ENCODE peak calls at places on chromosomes 13 and 19, in six cellular contexts. V is activated T-helper 2 cell treated with anti-CD3 and anti-CD28 coated beads, Interferon-gamma antibody, Interleukin-2, Interleukin-4, amounts not matched to agents 10 μg/mL and 5 μg/mL and 100 μg/mL, durations not matched to agents 14 hours and 24 hours and 36 hours; P is head of caudate nucleus; A is smooth muscle cell of the brain vasculature; S is bronchial epithelial cell; E is globus pallidus. U is an unnamed sample.

GRCh38 chr19:1851581-1852293 is 3.5 kb upstream of the REXO1 start:
- DNase-seq in S (no peak), E (no peak), A (no peak), P (peak), V (no peak), U (peak)

GRCh38 chr19:53947624-53948023 is 15.1 kb upstream of the CACNG8 start:
- DNase-seq in P (no peak), E (no peak), A (no peak), V (no peak), S (no peak), U (no peak)

GRCh38 chr13:110350509-110350908 is 43.4 kb downstream of the COL4A2 start:
- DNase-seq in P (no peak), S (no peak), A (no peak), V (no peak), E (no peak), U (no peak)

GRCh38 chr19:12991296-12991695 is 4.0 kb upstream of the NFIX start:
- DNase-seq in V (no peak), A (no peak), E (no peak), S (no peak), P (no peak), U (no peak)

GRCh38 chr13:91579320-91579719 is 180.9 kb downstream of the GPC5 start:
- DNase-seq in V (no peak), A (no peak), P (no peak), E (no peak), S (no peak), U (no peak)

GRCh38 chr19:56622374-56622773 is 20.6 kb upstream of the SMIM17 start:
- DNase-seq in V (no peak), A (no peak), P (no peak), S (no peak), E (no peak), U (no peak)

GRCh38 chr19:31555634-31556215 is 206.5 kb upstream of the TSHZ3 start:
- DNase-seq in E (no peak), A (no peak), P (no peak), V (no peak), S (no peak), U (no peak)

GRCh38 chr13:36822786-36823185 is 3.8 kb downstream of the RFXAP start:
- DNase-seq in S (no peak), V (no peak), A (no peak), P (no peak), E (no peak), U (no peak)

GRCh38 chr13:21033224-21033855 is 28.0 kb downstream of the LATS2 start:
- DNase-seq in E (peak), S (no peak), A (no peak), V (no peak), P (no peak), U (peak)

GRCh38 chr13:105462981-105463380 is 1072.5 kb downstream of the EFNB2 start:
- DNase-seq in E (no peak), P (no peak), A (no peak), S (no peak), V (no peak), U (no peak)

U was measured in Ammon's horn.